ENCODE peak calls at places on chromosomes 5 and 9, in ten cellular contexts. B, K, F, V, Z, H, N, Q, G and P are unnamed samples.

GRCh38 chr5:41908374-41909079 is 4.4 kb downstream of the RIMOC1 start:
- DNase-seq in F (no peak), Q (no peak), N (peak), B (peak), Z (no peak), V (no peak), G (no peak), K (peak), H (no peak), P (no peak)

GRCh38 chr9:89946741-89947140 is 341.9 kb downstream of the GADD45G start:
- DNase-seq in Z (no peak), N (no peak), V (no peak), G (no peak), F (no peak), Q (no peak), B (no peak), K (no peak), H (no peak), P (no peak)

GRCh38 chr5:116529615-116530014 is 45.0 kb downstream of the SEMA6A start:
- DNase-seq in Q (no peak), Z (no peak), K (no peak), N (no peak), F (no peak), H (no peak), V (no peak), B (no peak), G (no peak), P (no peak)

GRCh38 chr9:61667559-61668121 is 477.8 kb downstream of the SPATA31A7 start:
- DNase-seq in V (no peak), B (no peak), Z (peak), Q (peak), K (no peak), H (no peak), G (no peak), N (no peak), F (no peak), P (peak)

GRCh38 chr5:138382347-138382746 is 29.9 kb downstream of the KDM3B start:
- DNase-seq in V (no peak), Z (no peak), N (no peak), Q (no peak), K (no peak), H (no peak), B (no peak), F (no peak), G (no peak), P (no peak)

GRCh38 chr9:126693428-126693931 is 79.8 kb downstream of the LMX1B start:
- DNase-seq in Z (peak), F (no peak), V (no peak), H (no peak), B (no peak), G (no peak), N (no peak), K (no peak), Q (no peak), P (no peak)

GRCh38 chr5:115396079-115396478 is 99.6 kb upstream of the CCDC112 start:
- DNase-seq in N (no peak), G (no peak), V (no peak), K (no peak), Q (no peak), Z (no peak), F (no peak), B (no peak), H (no peak), P (no peak)

GRCh38 chr9:84054341-84055010 is 73.9 kb downstream of the RMI1 start:
- DNase-seq in K (no peak), N (peak), B (no peak), Q (no peak), F (no peak), V (no peak), H (no peak), G (no peak), Z (no peak), P (no peak)

GRCh38 chr9:7967093-7967827 is 167.7 kb upstream of the DMAC1 start:
- DNase-seq in B (no peak), N (no peak), Z (no peak), F (no peak), Q (no peak), G (no peak), H (no peak), V (no peak), K (no peak), P (no peak)

GRCh38 chr9:73093740-73094379 is 57.8 kb upstream of the ANXA1 start:
- DNase-seq in G (no peak), K (peak), N (peak), V (no peak), Q (no peak), Z (no peak), B (no peak), H (no peak), F (no peak), P (no peak)

GRCh38 chr9:76690575-76691370 is 73.5 kb upstream of the PCA3 start:
- DNase-seq in N (no peak), V (no peak), Q (no peak), Z (no peak), F (peak), B (no peak), H (no peak), K (no peak), G (no peak), P (no peak)
- TF ChIP-seq CTCF in N (no peak), V (no peak), Q (no peak), Z (no peak), F (no peak), B (no peak), H (no peak), K (no peak), G (no peak), P (no peak)

DNA sequence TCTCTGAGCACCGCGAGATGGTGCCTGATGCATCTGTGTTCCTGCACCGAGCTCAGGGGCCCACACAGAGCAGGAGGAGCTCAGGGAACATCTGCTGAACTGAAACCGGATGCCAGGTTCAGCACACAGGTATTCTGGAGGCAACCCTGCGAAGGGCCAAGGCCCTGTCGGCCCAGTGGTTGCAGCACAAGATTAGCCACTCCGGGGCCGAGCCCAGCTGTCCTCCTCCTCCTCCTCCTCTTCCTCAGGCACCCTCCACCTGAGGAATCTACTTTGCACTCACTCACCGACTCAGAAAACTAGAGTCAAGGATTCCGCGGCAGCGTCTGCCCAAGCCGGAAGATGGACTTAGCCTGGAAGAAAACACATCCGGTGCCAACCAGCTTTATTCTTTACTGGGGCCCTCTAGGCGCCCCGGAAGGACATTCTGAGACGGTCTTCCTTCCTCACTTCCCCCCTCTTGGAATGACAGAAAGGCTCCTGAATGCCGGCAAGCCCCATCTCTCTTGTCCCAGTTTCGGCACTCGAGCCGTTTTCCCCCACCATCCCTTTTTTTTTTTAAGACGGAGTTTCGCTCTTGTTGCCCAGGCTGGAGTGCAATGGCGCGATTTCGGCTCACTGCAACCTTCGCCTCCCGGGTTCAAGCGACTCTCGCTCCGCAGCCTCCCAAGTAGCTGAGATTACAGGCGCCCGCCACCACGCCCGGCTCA is at the start of gene ZBTB6:
- DNase-seq in N (peak), H (peak), B (peak), Q (peak), K (peak), G (peak), Z (no peak), V (peak), F (peak), P (peak)
- TF ChIP-seq CTCF in N (no peak), H (no peak), B (no peak), Q (no peak), K (no peak), G (no peak), Z (no peak), V (no peak), F (peak), P (no peak)

GRCh38 chr5:106634375-106634774 is 1036.4 kb downstream of the EFNA5 start:
- DNase-seq in V (no peak), F (no peak), H (no peak), B (no peak), K (no peak), Q (no peak), G (no peak), Z (no peak), N (peak), P (no peak)

GRCh38 chr5:106640511-106640910 is 1030.2 kb downstream of the EFNA5 start:
- DNase-seq in H (no peak), G (no peak), Z (no peak), K (no peak), V (no peak), Q (no peak), N (no peak), F (no peak), B (no peak), P (no peak)

GRCh38 chr5:106637275-106637674 is 1033.5 kb downstream of the EFNA5 start:
- DNase-seq in H (no peak), B (no peak), N (no peak), V (no peak), Z (no peak), F (no peak), K (no peak), G (no peak), Q (no peak), P (no peak)

GRCh38 chr5:106639488-106639887 is 1031.2 kb downstream of the EFNA5 start:
- DNase-seq in Q (no peak), N (no peak), H (no peak), Z (no peak), B (no peak), K (no peak), V (no peak), F (no peak), G (no peak), P (no peak)
- TF ChIP-seq CTCF in Q (no peak), N (no peak), H (no peak), Z (peak), B (no peak), K (no peak), V (no peak), F (no peak), G (no peak), P (no peak)

GRCh38 chr5:146005723-146006122 is 69.3 kb downstream of the SH3RF2 start:
- DNase-seq in Z (no peak), B (no peak), K (no peak), F (no peak), G (no peak), Q (no peak), V (no peak), N (no peak), H (no peak), P (no peak)

GRCh38 chr5:146006470-146006869 is 70.1 kb downstream of the SH3RF2 start:
- DNase-seq in H (no peak), F (no peak), K (no peak), V (no peak), Z (no peak), G (no peak), Q (no peak), B (no peak), N (no peak), P (no peak)

GRCh38 chr5:146009020-146009419 is 72.6 kb downstream of the SH3RF2 start:
- DNase-seq in Z (no peak), G (no peak), V (no peak), F (no peak), K (no peak), B (no peak), H (no peak), Q (no peak), N (no peak), P (no peak)

GRCh38 chr5:146007973-146008372 is 71.6 kb downstream of the SH3RF2 start:
- DNase-seq in H (no peak), B (no peak), G (no peak), V (no peak), N (no peak), Q (no peak), F (no peak), Z (no peak), K (no peak), P (no peak)

GRCh38 chr5:146007270-146007669 is 70.9 kb downstream of the SH3RF2 start:
- DNase-seq in Q (no peak), G (no peak), K (no peak), N (peak), Z (no peak), H (no peak), B (no peak), F (peak), V (no peak), P (no peak)
- TF ChIP-seq CTCF in Q (no peak), G (no peak), K (peak), N (no peak), Z (peak), H (no peak), B (peak), F (peak), V (no peak), P (no peak)

GRCh38 chr5:171568389-171568788 is 148.9 kb downstream of the FGF18 start:
- DNase-seq in F (no peak), Q (no peak), N (no peak), V (no peak), G (no peak), Z (no peak), H (no peak), B (no peak), K (no peak), P (no peak)

GRCh38 chr5:171562822-171563221 is 143.4 kb downstream of the FGF18 start:
- DNase-seq in V (no peak), H (no peak), B (peak), N (no peak), F (no peak), Z (no peak), Q (no peak), G (no peak), K (no peak), P (no peak)
- TF ChIP-seq CTCF in V (no peak), H (no peak), B (no peak), N (no peak), F (no peak), Z (no peak), Q (no peak), G (no peak), K (no peak), P (no peak)

GRCh38 chr5:65103674-65104035 is 334.9 kb downstream of the CWC27 start:
- DNase-seq in Z (no peak), V (no peak), B (no peak), K (no peak), G (no peak), N (no peak), H (no peak), F (peak), Q (no peak), P (no peak)

GRCh38 chr5:65104831-65105230 is 336.1 kb downstream of the CWC27 start:
- DNase-seq in N (no peak), Z (no peak), H (no peak), Q (no peak), G (no peak), B (peak), K (no peak), F (no peak), V (no peak), P (no peak)

GRCh38 chr5:65101706-65102105 is 333.0 kb downstream of the CWC27 start:
- DNase-seq in Z (no peak), V (no peak), K (peak), F (no peak), Q (no peak), H (no peak), B (no peak), N (peak), G (no peak), P (no peak)

GRCh38 chr5:65102501-65102825 is 333.7 kb downstream of the CWC27 start:
- DNase-seq in H (no peak), B (no peak), N (no peak), V (no peak), G (no peak), Z (no peak), Q (no peak), F (no peak), K (no peak), P (no peak)

DNA sequence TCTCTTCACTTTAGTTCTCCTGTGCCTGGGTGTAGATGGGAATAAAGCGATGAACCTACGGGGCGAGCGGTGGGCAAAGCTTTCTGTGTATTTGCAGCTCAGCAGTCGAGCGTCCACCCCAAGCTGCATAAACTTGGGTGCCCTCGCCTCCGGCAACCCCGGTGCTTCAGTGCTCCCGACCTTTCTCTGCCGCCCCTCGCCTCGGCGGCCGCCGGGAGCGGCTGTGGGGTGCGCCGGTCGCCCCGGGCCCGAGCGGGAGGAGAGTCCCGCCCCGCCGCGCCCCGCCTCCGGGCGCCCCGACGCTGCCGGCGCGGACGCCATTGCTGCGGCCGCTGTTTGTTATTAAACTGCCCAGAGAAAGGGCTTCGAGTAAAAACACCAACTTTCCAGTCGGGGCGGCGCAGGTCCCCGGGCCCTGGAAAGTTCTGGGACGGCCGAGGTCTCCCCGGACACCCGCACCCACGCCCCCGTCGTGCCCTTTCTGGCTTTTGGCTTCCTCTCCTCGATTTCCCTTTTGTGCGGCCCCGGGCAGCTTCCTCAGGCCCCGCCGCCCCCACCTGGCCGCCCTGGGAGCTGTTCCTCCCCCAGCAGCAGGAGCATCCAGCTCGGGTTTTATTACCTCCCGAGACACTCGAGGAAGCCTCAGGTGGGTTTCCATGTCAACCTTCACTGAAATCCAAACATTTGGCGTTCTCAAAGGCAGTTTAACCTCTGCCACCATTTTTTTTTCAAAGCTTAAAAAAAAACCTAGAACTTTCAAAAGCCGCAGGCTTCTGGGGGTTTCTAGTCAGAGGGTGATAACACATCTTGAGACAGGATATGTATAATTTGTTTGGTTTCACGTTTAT is 334.3 kb downstream of the CWC27 start:
- DNase-seq in G (no peak), N (peak), H (no peak), F (peak), V (no peak), K (peak), Q (peak), Z (no peak), B (no peak), P (no peak)
- TF ChIP-seq CTCF in G (peak), N (peak), H (no peak), F (no peak), V (no peak), K (peak), Q (no peak), Z (no peak), B (peak), P (no peak)

DNA sequence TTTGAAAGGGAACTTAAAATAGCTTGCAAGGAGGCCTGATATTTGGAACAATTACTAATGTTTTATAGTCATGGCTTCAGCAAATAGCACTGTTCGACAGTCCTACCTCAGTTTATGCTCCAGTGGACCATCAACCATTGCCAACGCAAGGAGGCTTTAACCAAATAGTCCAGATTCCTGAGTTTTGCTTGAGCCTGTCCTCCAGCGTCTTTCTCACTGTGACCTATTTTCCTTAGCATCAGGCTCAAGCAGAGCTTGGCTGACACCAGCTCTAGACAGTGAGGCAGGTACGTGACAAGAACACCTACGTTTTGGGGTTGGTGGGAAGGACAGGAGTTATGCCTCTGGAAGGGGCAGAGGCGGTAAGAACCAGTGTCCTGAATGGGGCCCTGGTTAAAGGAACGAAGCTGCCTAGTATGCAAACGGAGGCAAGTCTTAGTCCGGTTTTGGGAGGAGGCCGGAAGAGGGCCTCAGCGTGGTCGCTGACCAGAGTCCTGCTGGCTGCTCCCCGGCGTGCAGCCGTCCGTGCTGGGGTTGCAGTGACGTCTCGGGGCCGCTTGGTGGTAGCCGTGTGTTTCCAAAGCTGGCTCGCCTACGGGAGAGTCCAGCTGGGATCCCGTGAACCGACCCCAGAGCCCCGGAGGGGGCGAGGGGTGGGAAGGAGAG is 998 bp upstream of the FGF18 start:
- DNase-seq in Q (peak), K (peak), V (peak), H (peak), Z (no peak), F (peak), B (peak), N (peak), G (no peak), P (peak)
- TF ChIP-seq CTCF in Q (no peak), K (peak), V (peak), H (peak), Z (peak), F (peak), B (peak), N (peak), G (peak), P (peak)